ENCODE peak calls at places on chromosomes 13 and 19, in seven cellular contexts. G is CD8-positive, alpha-beta T cell; L is neural progenitor cell; B is Peyer's patch; K is ascending aorta; U is cardiac muscle cell; Z is A673. S is an unnamed sample.

GRCh38 chr13:110853235-110853721 is 61.6 kb downstream of the ANKRD10 start:
- DNase-seq in Z (peak; percentile 11), L (peak; percentile 71), G (no peak), K (no peak), U (peak; percentile 22), B (no peak), S (no peak)

GRCh38 chr13:23817833-23818232 is 71.4 kb downstream of the MIPEP start:
- DNase-seq in B (no peak), G (no peak), L (no peak), U (no peak), K (no peak), Z (no peak), S (no peak)

GRCh38 chr13:33490461-33491327 is 205.1 kb upstream of the STARD13 start:
- DNase-seq in L (peak; percentile 66), G (no peak), B (no peak), Z (peak; percentile 79), K (peak; percentile 65), U (peak; percentile 78), S (peak; percentile 69)

GRCh38 chr13:26719356-26719945 is 41.1 kb downstream of the GPR12 start:
- DNase-seq in K (no peak), Z (peak; percentile 68), B (no peak), G (no peak), U (peak; percentile 6), L (no peak), S (no peak)

GRCh38 chr13:45434556-45435371 is 16.6 kb upstream of the SLC25A30 start:
- DNase-seq in L (no peak), B (no peak), Z (no peak), G (no peak), K (peak; percentile 2), U (no peak), S (no peak)

GRCh38 chr19:55080121-55080914 is 4.6 kb downstream of the EPS8L1 start:
- DNase-seq in Z (peak; percentile 91), K (no peak), B (peak; percentile 94), G (peak; percentile 36), U (peak; percentile 67), L (peak; percentile 83), S (no peak)

GRCh38 chr13:49436890-49437289 is 7.0 kb downstream of the CAB39L start:
- DNase-seq in K (peak; percentile 71), U (peak; percentile 73), G (no peak), B (no peak), Z (no peak), L (no peak), S (no peak)

GRCh38 chr19:33344611-33345010 is 28.9 kb upstream of the CEBPG start:
- DNase-seq in K (no peak), Z (no peak), L (no peak), G (no peak), B (no peak), U (no peak), S (no peak)

GRCh38 chr19:793775-794174 is 3.5 kb upstream of the PTBP1 start:
- DNase-seq in L (no peak), G (no peak), B (no peak), U (no peak), Z (no peak), K (no peak), S (no peak)

GRCh38 chr13:30780338-30780981 is 45.1 kb downstream of the ALOX5AP start:
- DNase-seq in U (no peak), B (no peak), L (no peak), Z (no peak), K (no peak), G (no peak), S (no peak)

GRCh38 chr19:21202865-21203494 is 61.1 kb downstream of the ZNF431 start:
- DNase-seq in U (peak; percentile 54), G (no peak), Z (peak; percentile 57), B (no peak), K (no peak), L (peak; percentile 65), S (no peak)

GRCh38 chr13:61546911-61547310 is 131.3 kb upstream of the PCDH20 start:
- DNase-seq in U (no peak), L (no peak), Z (no peak), G (no peak), K (no peak), B (no peak), S (no peak)

GRCh38 chr13:94233831-94234230 is 245.7 kb downstream of the DCT start:
- DNase-seq in G (no peak), B (no peak), K (no peak), U (no peak), Z (no peak), L (no peak), S (no peak)

GRCh38 chr13:113765241-113765910 is 6.3 kb downstream of the TMEM255B start:
- DNase-seq in L (no peak), G (no peak), U (no peak), K (no peak), B (peak; percentile 11), Z (peak; percentile 39), S (no peak)

DNA sequence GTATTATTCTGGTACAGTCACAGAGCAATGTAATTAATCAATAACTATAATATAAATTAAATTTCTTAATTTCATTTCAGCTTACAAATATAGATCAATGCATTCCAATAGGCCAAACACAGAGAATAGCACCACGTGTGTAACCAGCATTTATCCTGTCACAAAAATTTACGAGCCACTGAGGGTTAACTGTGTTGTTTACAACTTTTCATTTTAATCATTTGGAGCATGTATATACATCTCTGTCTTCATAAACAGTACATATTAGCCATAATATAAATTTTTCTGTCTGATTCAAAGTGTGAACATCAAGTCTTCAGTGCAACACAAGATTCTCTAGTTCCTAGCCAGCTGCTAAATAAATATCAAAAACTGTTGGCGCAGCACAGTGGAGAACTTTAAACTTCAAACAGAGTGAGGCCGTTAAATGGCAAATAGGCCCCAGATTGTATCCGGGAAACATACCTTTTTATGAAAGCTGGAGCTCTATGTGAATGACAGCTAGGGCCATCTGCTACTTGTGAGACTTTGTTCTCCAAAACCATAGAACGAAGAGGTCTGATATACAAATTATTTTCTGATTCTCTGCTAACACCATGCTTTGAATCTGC is 105.1 kb downstream of the TBC1D4 start:
- DNase-seq in B (no peak), G (no peak), L (no peak), K (no peak), Z (no peak), U (no peak), S (no peak)
- TF ChIP-seq CTCF in B (no peak), G (no peak), L (no peak), K (no peak), Z (no peak), U (no peak), S (no peak)

DNA sequence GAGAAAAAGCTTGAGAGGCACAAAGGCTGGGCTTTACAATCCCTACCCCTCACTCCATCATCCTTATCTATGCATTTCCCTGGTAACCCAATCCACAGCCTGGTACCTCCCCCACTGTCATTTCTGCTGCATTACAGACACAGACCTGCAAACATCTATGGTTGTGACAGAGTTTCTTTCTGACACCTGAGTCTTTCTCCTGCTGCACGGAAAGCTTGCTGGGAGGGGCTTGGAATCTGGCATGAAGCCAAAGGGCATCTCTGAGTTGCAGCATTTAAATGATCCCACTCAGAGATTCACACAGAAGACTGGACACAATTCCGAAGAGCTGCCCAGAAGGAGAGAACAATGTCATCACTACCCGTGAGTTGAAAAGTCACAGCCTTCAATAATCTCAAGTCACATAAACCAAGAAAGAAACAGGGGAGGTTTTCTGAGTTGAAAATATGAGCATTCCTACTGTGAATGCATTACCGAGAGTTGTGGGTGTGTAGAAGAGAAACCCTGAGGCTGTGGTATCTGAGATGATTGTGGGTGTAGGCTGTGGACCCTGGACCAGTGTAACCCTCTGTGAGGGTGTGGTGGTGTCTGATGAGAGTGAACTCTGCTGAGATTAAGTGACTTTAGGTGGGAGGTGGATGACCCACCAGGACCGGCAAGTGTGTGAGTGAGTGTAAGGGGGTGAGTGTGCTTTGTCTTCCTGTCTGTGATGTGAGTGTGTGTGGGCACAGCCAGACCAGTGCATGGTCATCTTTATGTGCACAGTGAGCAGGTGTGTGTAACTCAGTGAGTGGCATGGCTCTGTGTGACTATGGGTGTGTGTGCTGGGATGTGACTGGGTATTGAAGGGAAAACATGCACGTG is at the start of gene LGALS14:
- DNase-seq in Z (no peak), L (no peak), U (no peak), G (no peak), B (no peak), K (no peak), S (no peak)
- H3K27me3 ChIP-seq in Z (peaks cover 26% of the 10 kb centered on the region), L (no peaks in the 10 kb centered on the region), U (no peaks in the 10 kb centered on the region), G (no peaks in the 10 kb centered on the region), B (no peaks in the 10 kb centered on the region), K (no peaks in the 10 kb centered on the region), S (no peaks in the 10 kb centered on the region)

DNA sequence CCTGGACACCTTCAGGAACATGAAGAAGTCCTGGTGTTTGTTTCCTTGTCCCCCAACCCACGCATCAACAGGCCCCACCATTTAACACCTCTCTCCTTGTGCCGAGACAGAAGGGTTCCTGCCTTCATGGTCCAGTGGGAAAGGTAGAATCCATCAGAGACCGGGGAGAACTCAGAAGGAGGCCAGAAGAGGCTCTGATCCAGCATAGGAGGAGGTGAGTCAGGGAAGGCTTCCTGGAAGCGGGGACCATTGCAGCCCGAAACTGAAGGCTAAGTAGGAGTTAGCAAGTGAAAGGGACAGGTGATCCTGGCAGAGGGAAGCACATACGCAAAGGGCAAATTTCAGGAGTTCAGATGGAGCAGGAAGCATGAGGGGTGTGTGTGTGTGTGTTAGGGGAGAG is 484 bp downstream of the ICAM3 start:
- DNase-seq in K (no peak), U (no peak), B (no peak), G (no peak), L (no peak), Z (no peak), S (no peak)
- H3K27ac ChIP-seq in K (no peak overlapping the region), U (no peak overlapping the region), B (peak overlapping the region; percentile 22), G (peak overlapping the region; percentile 64), L (no peak overlapping the region), Z (no peak overlapping the region), S (no peak overlapping the region)

GRCh38 chr19:49890349-49891311 is 6.1 kb downstream of the IL4I1 start:
- DNase-seq in Z (no peak), G (peak; percentile 35), L (peak; percentile 82), B (peak; percentile 81), K (no peak), U (no peak), S (no peak)
- TF ChIP-seq CTCF in Z (peak; percentile 10), G (peak; percentile 65), L (peak; percentile 3), B (no peak), K (no peak), U (peak; percentile 28), S (no peak)

GRCh38 chr19:28985201-28985600 is 227.8 kb downstream of the UQCRFS1 start:
- DNase-seq in K (peak; percentile 40), U (no peak), B (no peak), G (no peak), Z (no peak), L (no peak), S (no peak)

GRCh38 chr19:28990522-28990921 is 222.4 kb downstream of the UQCRFS1 start:
- DNase-seq in Z (no peak), L (no peak), B (no peak), K (no peak), G (no peak), U (no peak), S (no peak)

GRCh38 chr19:28987177-28987576 is 225.8 kb downstream of the UQCRFS1 start:
- DNase-seq in G (no peak), Z (no peak), L (no peak), K (no peak), B (no peak), U (no peak), S (no peak)

GRCh38 chr19:28984315-28984714 is 228.6 kb downstream of the UQCRFS1 start:
- DNase-seq in Z (no peak), U (no peak), K (peak; percentile 12), L (no peak), B (no peak), G (no peak), S (no peak)

DNA sequence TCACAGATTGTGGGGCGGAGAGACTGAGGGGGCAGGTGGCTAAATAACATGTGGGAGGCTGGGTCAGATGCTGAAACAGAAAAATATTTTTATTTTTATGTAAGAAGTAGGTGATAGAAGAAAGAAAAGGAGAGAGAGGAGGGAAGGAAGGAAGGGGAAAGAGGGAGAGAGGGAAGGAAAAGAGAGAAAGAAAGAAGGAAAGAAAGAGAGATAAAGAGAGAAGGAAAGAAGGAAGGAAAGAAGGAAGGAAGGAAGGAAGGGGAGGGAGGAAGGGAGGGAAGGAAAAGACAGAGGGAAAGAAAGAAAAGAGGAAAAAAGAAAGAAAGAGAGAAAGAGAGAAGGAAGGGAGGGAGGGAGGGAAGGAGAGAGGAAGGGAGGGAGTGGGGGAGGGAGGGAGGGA is 224.9 kb downstream of the UQCRFS1 start:
- DNase-seq in G (no peak), L (no peak), K (no peak), U (no peak), Z (no peak), B (no peak), S (no peak)
- H3K27me3 ChIP-seq in G (no peaks in the 10 kb centered on the region), L (no peaks in the 10 kb centered on the region), K (no peaks in the 10 kb centered on the region), U (no peaks in the 10 kb centered on the region), Z (no peaks in the 10 kb centered on the region), B (no peaks in the 10 kb centered on the region), S (no peaks in the 10 kb centered on the region)